ENCODE peak calls at places on chromosomes 2 and 18, in four cellular contexts. G is A549, J is B cell, P is neural crest cell. W is an unnamed sample.

GRCh38 chr2:249538-250042 is 14.2 kb downstream of the SH3YL1 start:
- DNase-seq in J (no peak), G (no peak), P (no peak), W (no peak)

GRCh38 chr18:54700580-54700979 is 109.5 kb downstream of the DYNAP start:
- DNase-seq in G (no peak), P (no peak), J (no peak), W (no peak)

GRCh38 chr2:1590611-1591460 is 153.5 kb downstream of the PXDN start:
- DNase-seq in J (no peak), P (no peak), G (no peak), W (no peak)

GRCh38 chr2:147600646-147601045 is 244.2 kb upstream of the ACVR2A start:
- DNase-seq in G (no peak), J (no peak), P (no peak), W (no peak)

GRCh38 chr18:515156-515815 is 14.8 kb upstream of the COLEC12 start:
- DNase-seq in J (no peak), G (no peak), P (no peak), W (no peak)

GRCh38 chr2:159065313-159065712 is 96.9 kb downstream of the TANC1 start:
- DNase-seq in G (no peak), P (no peak), J (no peak), W (no peak)

GRCh38 chr18:10381951-10382350 is 72.5 kb upstream of the APCDD1 start:
- DNase-seq in G (no peak), J (no peak), P (no peak), W (no peak)

GRCh38 chr2:7988440-7988839 is 693.4 kb upstream of the ID2 start:
- DNase-seq in G (no peak), P (no peak), J (no peak), W (no peak)

GRCh38 chr2:170991398-170992185 is 62.5 kb downstream of the GORASP2 start:
- DNase-seq in J (no peak), P (no peak), G (no peak), W (no peak)

GRCh38 chr18:73270919-73271318 is 403.1 kb upstream of the NETO1 start:
- DNase-seq in P (no peak), G (no peak), J (no peak), W (no peak)
- TF ChIP-seq CTCF in P (no peak), G (no peak), J (no peak), W (no peak)

DNA sequence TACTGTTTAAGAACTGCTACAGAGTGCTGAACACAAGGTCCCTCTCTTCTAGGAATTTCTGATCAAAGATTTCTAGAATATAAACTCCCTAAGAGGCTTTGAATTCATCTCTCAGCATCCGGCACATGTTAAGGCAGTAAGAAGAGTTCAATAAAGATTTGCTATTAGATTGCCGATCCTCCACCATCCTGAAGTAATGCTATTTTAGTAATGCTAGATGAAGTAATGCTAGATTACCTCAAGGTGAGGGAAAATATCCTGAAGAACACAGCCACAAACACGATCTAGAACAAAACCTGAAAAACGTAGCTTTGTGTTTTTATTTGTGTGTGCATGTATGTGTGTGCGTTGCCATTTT is 919 bp upstream of the MYL12B start:
- DNase-seq in G (no peak), P (no peak), J (no peak), W (no peak)
- TF ChIP-seq CTCF in G (no peak), P (no peak), J (no peak), W (no peak)

GRCh38 chr18:5543036-5543671 is 643 bp downstream of the EPB41L3 start:
- DNase-seq in G (no peak), P (peak), J (peak), W (peak)

GRCh38 chr18:5542393-5543035 is 1.3 kb downstream of the EPB41L3 start:
- DNase-seq in J (peak), P (peak), G (no peak), W (peak)

GRCh38 chr18:5543854-5544389 is at the start of gene EPB41L3:
- DNase-seq in J (no peak), P (peak), G (no peak), W (peak)

DNA sequence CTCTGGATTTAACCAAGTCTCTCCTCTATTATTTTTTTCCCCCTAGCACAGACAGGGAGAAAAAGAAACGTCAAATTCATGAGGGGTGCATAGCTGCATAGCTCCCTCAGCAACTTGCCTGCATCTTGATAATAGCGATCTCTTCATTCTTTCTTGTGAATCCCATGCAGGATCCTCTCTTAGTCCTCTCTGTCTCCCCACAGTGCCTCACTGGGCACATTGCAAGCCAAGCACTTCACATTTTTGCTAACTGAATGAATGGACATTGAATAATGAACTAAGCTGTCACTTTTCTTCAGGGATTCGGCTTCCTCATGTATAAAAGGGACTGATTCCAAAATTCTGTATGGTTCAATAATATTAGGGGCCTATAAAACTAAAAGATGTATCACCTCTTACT is 2.9 kb upstream of the EPB41L3 start:
- DNase-seq in J (no peak), P (peak), G (no peak), W (peak)
- TF ChIP-seq CTCF in J (no peak), P (peak), G (no peak), W (peak)

GRCh38 chr18:45169610-45170009 is 445.7 kb upstream of the SLC14A2 start:
- DNase-seq in G (no peak), J (no peak), P (no peak), W (no peak)
- TF ChIP-seq CTCF in G (no peak), J (no peak), P (no peak), W (no peak)

GRCh38 chr2:70005752-70006446 is 44.5 kb upstream of the ASPRV1 start:
- DNase-seq in J (no peak), G (no peak), P (no peak), W (no peak)
- TF ChIP-seq CTCF in J (no peak), G (no peak), P (no peak), W (no peak)